ENCODE peak calls at places on chromosomes 16 and 17, in eight cellular contexts. One of them, this sample, is unnamed.

GRCh38 chr16:2842340-2843000 is 12.4 kb downstream of the ZG16B start:
- DNase-seq in heart left ventricle: peak
- DNase-seq in astrocyte of the spinal cord: peak
- DNase-seq in fibroblast of the conjunctiva: peak
- DNase-seq in T-cell: peak
- DNase-seq in RPMI7951: peak
- DNase-seq in left lung: peak
- DNase-seq in HTR-8/SVneo: no peak
- DNase-seq in this sample: peak

GRCh38 chr17:18198530-18198929 is 14.9 kb downstream of the ALKBH5 start:
- DNase-seq in left lung: no peak
- DNase-seq in fibroblast of the conjunctiva: no peak
- DNase-seq in T-cell: no peak
- DNase-seq in heart left ventricle: no peak
- DNase-seq in RPMI7951: no peak
- DNase-seq in astrocyte of the spinal cord: no peak
- DNase-seq in HTR-8/SVneo: no peak
- DNase-seq in this sample: no peak

GRCh38 chr17:38925263-38925995 is at the start of gene LASP1NB:
- DNase-seq in HTR-8/SVneo: no peak
- DNase-seq in astrocyte of the spinal cord: peak
- DNase-seq in T-cell: peak
- DNase-seq in fibroblast of the conjunctiva: no peak
- DNase-seq in RPMI7951: no peak
- DNase-seq in heart left ventricle: no peak
- DNase-seq in left lung: no peak
- DNase-seq in this sample: peak

GRCh38 chr16:77171750-77172635 is 19.0 kb upstream of the MON1B start:
- DNase-seq in HTR-8/SVneo: peak
- DNase-seq in T-cell: peak
- DNase-seq in left lung: no peak
- DNase-seq in RPMI7951: peak
- DNase-seq in fibroblast of the conjunctiva: peak
- DNase-seq in astrocyte of the spinal cord: peak
- DNase-seq in heart left ventricle: no peak
- DNase-seq in this sample: peak

GRCh38 chr17:58756246-58757161 is 850 bp downstream of the PPM1E start:
- DNase-seq in left lung: no peak
- DNase-seq in heart left ventricle: peak
- DNase-seq in astrocyte of the spinal cord: no peak
- DNase-seq in HTR-8/SVneo: peak
- DNase-seq in RPMI7951: no peak
- DNase-seq in T-cell: peak
- DNase-seq in fibroblast of the conjunctiva: no peak
- DNase-seq in this sample: peak

GRCh38 chr17:71845354-71845753 is 275.5 kb upstream of the SOX9 start:
- DNase-seq in HTR-8/SVneo: no peak
- DNase-seq in RPMI7951: no peak
- DNase-seq in left lung: no peak
- DNase-seq in T-cell: no peak
- DNase-seq in astrocyte of the spinal cord: no peak
- DNase-seq in fibroblast of the conjunctiva: no peak
- DNase-seq in heart left ventricle: no peak
- DNase-seq in this sample: no peak

GRCh38 chr16:67283039-67283825 is 3.9 kb downstream of the PLEKHG4 start:
- DNase-seq in astrocyte of the spinal cord: no peak
- DNase-seq in heart left ventricle: no peak
- DNase-seq in RPMI7951: peak
- DNase-seq in T-cell: no peak
- DNase-seq in fibroblast of the conjunctiva: no peak
- DNase-seq in left lung: no peak
- DNase-seq in HTR-8/SVneo: no peak
- DNase-seq in this sample: no peak

GRCh38 chr17:44220211-44221071 is 966 bp upstream of the UBTF start:
- DNase-seq in fibroblast of the conjunctiva: no peak
- DNase-seq in T-cell: peak
- DNase-seq in heart left ventricle: peak
- DNase-seq in astrocyte of the spinal cord: peak
- DNase-seq in HTR-8/SVneo: peak
- DNase-seq in left lung: peak
- DNase-seq in RPMI7951: peak
- DNase-seq in this sample: peak

GRCh38 chr16:49376206-49376605 is 2.6 kb downstream of the C16orf78 start:
- DNase-seq in astrocyte of the spinal cord: no peak
- DNase-seq in HTR-8/SVneo: no peak
- DNase-seq in fibroblast of the conjunctiva: no peak
- DNase-seq in RPMI7951: no peak
- DNase-seq in heart left ventricle: no peak
- DNase-seq in T-cell: no peak
- DNase-seq in left lung: no peak
- DNase-seq in this sample: no peak

GRCh38 chr17:36818134-36818825 is 119.0 kb upstream of the LHX1 start:
- DNase-seq in astrocyte of the spinal cord: no peak
- DNase-seq in T-cell: no peak
- DNase-seq in HTR-8/SVneo: no peak
- DNase-seq in RPMI7951: no peak
- DNase-seq in fibroblast of the conjunctiva: no peak
- DNase-seq in left lung: no peak
- DNase-seq in heart left ventricle: no peak
- DNase-seq in this sample: no peak

GRCh38 chr17:80481284-80482057 is 5.1 kb upstream of the NPTX1 start:
- DNase-seq in HTR-8/SVneo: no peak
- DNase-seq in T-cell: no peak
- DNase-seq in heart left ventricle: no peak
- DNase-seq in left lung: peak
- DNase-seq in RPMI7951: no peak
- DNase-seq in astrocyte of the spinal cord: no peak
- DNase-seq in fibroblast of the conjunctiva: no peak
- DNase-seq in this sample: no peak

GRCh38 chr16:30846649-30847402 is 47.1 kb downstream of the BCL7C start:
- DNase-seq in RPMI7951: no peak
- DNase-seq in T-cell: no peak
- DNase-seq in astrocyte of the spinal cord: no peak
- DNase-seq in left lung: no peak
- DNase-seq in HTR-8/SVneo: no peak
- DNase-seq in fibroblast of the conjunctiva: no peak
- DNase-seq in heart left ventricle: no peak
- DNase-seq in this sample: peak

GRCh38 chr17:80502578-80502877 is 26.1 kb upstream of the NPTX1 start:
- DNase-seq in RPMI7951: no peak
- DNase-seq in heart left ventricle: no peak
- DNase-seq in left lung: peak
- DNase-seq in T-cell: no peak
- DNase-seq in fibroblast of the conjunctiva: no peak
- DNase-seq in HTR-8/SVneo: no peak
- DNase-seq in astrocyte of the spinal cord: no peak
- DNase-seq in this sample: no peak

GRCh38 chr17:79627766-79628690 is 17.2 kb upstream of the RBFOX3 start:
- DNase-seq in astrocyte of the spinal cord: no peak
- DNase-seq in fibroblast of the conjunctiva: no peak
- DNase-seq in RPMI7951: no peak
- DNase-seq in T-cell: no peak
- DNase-seq in heart left ventricle: no peak
- DNase-seq in left lung: no peak
- DNase-seq in HTR-8/SVneo: no peak
- DNase-seq in this sample: no peak

GRCh38 chr17:70239391-70239826 is 70.1 kb downstream of the KCNJ2 start:
- DNase-seq in RPMI7951: no peak
- DNase-seq in T-cell: no peak
- DNase-seq in left lung: no peak
- DNase-seq in fibroblast of the conjunctiva: no peak
- DNase-seq in astrocyte of the spinal cord: peak
- DNase-seq in heart left ventricle: no peak
- DNase-seq in HTR-8/SVneo: no peak
- DNase-seq in this sample: no peak